ENCODE peak calls at places on chromosomes 16 and 17, in four cellular contexts. I is A549, F is IMR-90, Q is stomach. X is an unnamed sample.

GRCh38 chr16:73054732-73055481 is 7.0 kb upstream of the ZFHX3 start:
- DNase-seq in F (peak), I (peak), Q (no peak), X (no peak)

GRCh38 chr17:6498356-6498755 is 54.1 kb downstream of the PIMREG start:
- DNase-seq in F (no peak), I (no peak), Q (no peak), X (no peak)

GRCh38 chr17:4256952-4257351 is 6.8 kb downstream of the ANKFY1 start:
- DNase-seq in I (no peak), Q (no peak), F (no peak), X (no peak)

GRCh38 chr16:19522369-19523159 is 666 bp upstream of the GDE1 start:
- DNase-seq in I (no peak), F (no peak), Q (no peak), X (no peak)

GRCh38 chr16:66133641-66134402 is 232.7 kb upstream of the CDH5 start:
- DNase-seq in F (peak), I (no peak), Q (no peak), X (no peak)

GRCh38 chr16:88938119-88938932 is 38.7 kb downstream of the CBFA2T3 start:
- DNase-seq in I (no peak), Q (no peak), F (no peak), X (no peak)

GRCh38 chr16:63998-64913 is 8.2 kb downstream of the RHBDF1 start:
- DNase-seq in F (no peak), Q (peak), I (no peak), X (no peak)

GRCh38 chr16:84922351-84923135 is 88.8 kb downstream of the ZDHHC7 start:
- DNase-seq in I (no peak), F (peak), Q (peak), X (peak)

GRCh38 chr17:29238133-29238850 is 8.4 kb upstream of the CRYBA1 start:
- DNase-seq in Q (no peak), F (peak), I (no peak), X (no peak)

GRCh38 chr17:64126918-64127317 is 3.0 kb downstream of the ERN1 start:
- DNase-seq in Q (no peak), I (no peak), F (peak), X (no peak)

GRCh38 chr17:57894848-57895247 is 45.0 kb upstream of the MRPS23 start:
- DNase-seq in F (no peak), I (no peak), Q (no peak), X (no peak)

GRCh38 chr17:6523809-6524355 is 32.5 kb downstream of the PITPNM3 start:
- DNase-seq in Q (no peak), F (no peak), I (no peak), X (no peak)

GRCh38 chr17:61464121-61464905 is 12.1 kb downstream of the TBX4 start:
- DNase-seq in Q (no peak), F (no peak), I (no peak), X (no peak)

GRCh38 chr17:80498242-80498919 is 22.0 kb upstream of the NPTX1 start:
- DNase-seq in Q (no peak), I (no peak), F (peak), X (peak)

GRCh38 chr16:68993885-68994284 is 111.6 kb upstream of the HAS3 start:
- DNase-seq in Q (no peak), F (peak), I (peak), X (no peak)

GRCh38 chr17:35448214-35448898 is at the start of gene SLFN13:
- DNase-seq in Q (peak), I (peak), F (peak), X (peak)

GRCh38 chr17:44326867-44327444 is 2.3 kb upstream of the SLC25A39 start:
- DNase-seq in F (peak), Q (peak), I (peak), X (peak)

GRCh38 chr17:9484789-9485188 is 90.8 kb downstream of the STX8 start:
- DNase-seq in F (peak), Q (no peak), I (no peak), X (no peak)

GRCh38 chr16:72995151-72995881 is 52.6 kb downstream of the ZFHX3 start:
- DNase-seq in I (peak), F (no peak), Q (no peak), X (peak)

GRCh38 chr17:55453836-55454557 is 32.4 kb upstream of the MMD start:
- DNase-seq in F (no peak), Q (no peak), I (no peak), X (no peak)

GRCh38 chr17:73228748-73229236 is 32.9 kb downstream of the CPSF4L start:
- DNase-seq in I (peak), F (peak), Q (peak), X (peak)

GRCh38 chr16:81451753-81452680 is 7.4 kb downstream of the CMIP start:
- DNase-seq in I (no peak), Q (no peak), F (peak), X (peak)

GRCh38 chr17:79970576-79971068 is 65.0 kb downstream of the TBC1D16 start:
- DNase-seq in Q (peak), F (peak), I (peak), X (peak)

GRCh38 chr17:37483311-37484039 is 6.2 kb upstream of the DUSP14 start:
- DNase-seq in F (peak), I (peak), Q (no peak), X (peak)

GRCh38 chr17:48723555-48724239 is 712 bp downstream of the PRAC2 start:
- DNase-seq in Q (no peak), I (no peak), F (no peak), X (peak)

GRCh38 chr16:19757026-19757425 is 39.0 kb downstream of the IQCK start:
- DNase-seq in Q (no peak), I (no peak), F (peak), X (no peak)

GRCh38 chr17:35373984-35374765 is 754 bp upstream of the SLFN11 start:
- DNase-seq in Q (peak), I (peak), F (peak), X (peak)

GRCh38 chr16:3998793-3999478 is 117.3 kb downstream of the ADCY9 start:
- DNase-seq in Q (no peak), F (peak), I (peak), X (no peak)

GRCh38 chr17:245020-245419 is 63.6 kb upstream of the DOC2B start:
- DNase-seq in I (no peak), F (no peak), Q (no peak), X (peak)

GRCh38 chr16:14302031-14302398 is 230.9 kb downstream of the MRTFB start:
- DNase-seq in F (peak), Q (peak), I (peak), X (peak)

GRCh38 chr17:72614871-72615626 is 477.4 kb downstream of the SLC39A11 start:
- DNase-seq in I (peak), Q (peak), F (peak), X (peak)

GRCh38 chr16:31242197-31242596 is 17.6 kb upstream of the ITGAM start:
- DNase-seq in I (no peak), Q (no peak), F (peak), X (no peak)

GRCh38 chr16:4097826-4098240 is 18.4 kb downstream of the ADCY9 start:
- DNase-seq in Q (no peak), I (peak), F (peak), X (no peak)

GRCh38 chr17:17837966-17838962 is 1.5 kb upstream of the SREBF1 start:
- DNase-seq in I (peak), F (peak), Q (no peak), X (peak)

GRCh38 chr16:74871608-74872007 is 97.0 kb upstream of the FA2H start:
- DNase-seq in Q (no peak), F (no peak), I (no peak), X (no peak)

GRCh38 chr17:58333396-58334207 is 5.0 kb upstream of the TSPOAP1 start:
- DNase-seq in F (no peak), Q (no peak), I (no peak), X (no peak)

GRCh38 chr16:8108991-8109509 is 481.3 kb downstream of the TMEM114 start:
- DNase-seq in Q (no peak), I (peak), F (no peak), X (no peak)

GRCh38 chr17:75587718-75588545 is at the start of gene MYO15B:
- DNase-seq in I (no peak), F (no peak), Q (peak), X (peak)

GRCh38 chr17:75589017-75589918 is 1.7 kb downstream of the MYO15B start:
- DNase-seq in Q (peak), F (peak), I (peak), X (peak)

GRCh38 chr17:75590314-75590761 is 2.7 kb downstream of the MYO15B start:
- DNase-seq in I (no peak), F (no peak), Q (no peak), X (no peak)

GRCh38 chr17:75589919-75590303 is 2.3 kb downstream of the MYO15B start:
- DNase-seq in Q (no peak), I (no peak), F (no peak), X (peak)

GRCh38 chr17:75588546-75589016 is 981 bp downstream of the MYO15B start:
- DNase-seq in Q (peak), F (no peak), I (no peak), X (peak)
- TF ChIP-seq POLR2A in Q (no peak), F (no peak), I (no peak), X (no peak)

GRCh38 chr16:2835638-2836493 is 5.8 kb downstream of the ZG16B start:
- DNase-seq in F (peak), Q (peak), I (peak), X (peak)
- H3K27ac ChIP-seq in F (peak), Q (peak), I (peak), X (peak)

DNA sequence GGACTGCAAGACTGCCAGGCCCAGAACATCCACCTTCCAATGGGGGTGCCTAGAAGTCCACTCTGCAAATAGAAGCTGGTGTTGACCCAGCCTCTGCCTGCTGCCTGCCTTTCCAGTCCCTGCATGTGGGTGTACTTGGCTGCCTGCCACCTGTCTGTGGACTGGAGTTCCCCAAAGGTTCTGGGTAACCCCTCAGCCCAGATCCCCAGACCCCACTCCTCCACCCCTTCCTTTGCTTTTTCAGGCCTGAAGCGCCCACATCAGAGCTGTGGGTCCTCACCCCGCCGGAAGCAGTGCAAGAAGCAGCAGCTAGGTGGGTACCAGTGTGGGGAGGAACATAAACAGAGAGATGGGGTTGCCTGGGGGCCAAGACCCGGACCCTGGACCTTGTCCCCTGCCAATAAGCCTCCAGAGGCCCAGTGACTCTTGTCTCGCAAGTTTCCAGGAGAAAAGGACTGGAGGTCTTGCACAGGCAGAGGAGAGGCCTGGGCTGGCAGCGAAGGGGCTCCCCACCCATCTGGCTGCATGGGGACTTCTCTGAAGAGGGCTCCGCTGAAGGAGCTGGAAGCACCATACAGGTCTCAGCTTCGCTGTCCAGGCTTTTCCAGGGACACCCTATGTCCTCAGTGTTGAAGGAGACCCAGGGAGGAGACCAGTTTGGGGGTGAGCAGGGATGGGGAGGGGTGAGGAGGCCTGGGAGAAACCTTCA is 34.3 kb downstream of the NLRC5 start:
- DNase-seq in F (no peak), I (no peak), Q (no peak), X (no peak)
- TF ChIP-seq POLR2A in F (no peak), I (no peak), Q (no peak), X (no peak)

DNA sequence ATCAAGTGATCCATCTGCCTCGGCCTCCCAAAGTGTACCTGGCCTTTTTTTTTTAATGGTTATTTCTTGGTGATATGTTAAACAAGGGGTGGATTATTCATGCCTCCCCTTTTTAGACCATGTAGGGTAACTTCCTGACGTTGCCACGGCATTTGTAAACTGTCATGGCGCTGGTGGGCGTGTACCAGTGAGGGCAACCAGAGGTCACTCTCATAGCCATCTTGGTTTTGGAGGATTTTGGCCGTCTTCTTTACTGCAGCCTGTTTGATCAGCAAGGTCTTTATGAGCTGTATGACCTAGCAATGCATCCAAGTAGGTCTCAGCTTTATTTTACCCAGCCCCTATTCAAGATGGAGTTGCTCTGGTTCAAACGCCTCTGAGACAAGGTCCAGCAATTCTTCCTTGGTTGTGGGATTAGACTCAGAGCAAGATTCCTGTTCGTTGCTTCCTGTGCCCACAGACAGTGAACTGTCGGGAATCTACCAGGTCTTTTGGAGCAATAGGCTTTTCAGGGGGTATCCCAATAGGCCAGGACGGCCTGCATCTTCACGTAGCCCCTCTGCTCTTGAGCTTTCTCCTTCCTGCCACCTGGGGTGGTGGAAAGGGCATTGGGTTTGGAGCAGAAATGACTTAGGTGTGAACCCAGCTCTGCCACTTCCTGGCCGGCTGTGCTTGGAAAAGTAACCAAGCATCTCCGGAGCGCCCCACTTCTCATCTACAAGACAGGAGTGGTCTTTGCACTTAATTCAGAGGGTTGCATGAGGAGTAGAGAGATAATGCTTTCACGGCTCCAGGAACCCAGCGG is 52.9 kb upstream of the SEC14L1 start:
- DNase-seq in Q (no peak), F (no peak), I (no peak), X (no peak)
- H3K27ac ChIP-seq in Q (peak), F (peak), I (peak), X (peak)

DNA sequence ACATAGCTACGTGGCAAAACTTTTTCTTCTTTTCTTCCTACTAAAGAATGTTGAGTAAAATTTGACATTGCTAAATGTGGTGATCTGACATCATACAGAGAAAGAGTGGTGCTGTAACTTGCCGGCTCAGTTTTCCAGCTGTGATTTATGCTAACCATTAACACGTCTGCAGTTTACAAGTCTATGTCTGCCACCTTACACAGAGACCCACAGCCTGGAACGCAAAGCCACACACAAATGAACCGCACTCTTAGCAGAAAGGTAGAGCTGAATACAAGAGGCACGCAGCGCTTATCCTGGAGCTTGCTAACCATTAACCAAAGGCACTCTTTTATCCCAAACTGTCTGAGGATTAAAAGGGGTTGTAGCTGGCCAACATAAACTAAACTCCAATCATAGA is 31.9 kb downstream of the CACNG1 start:
- DNase-seq in I (no peak), F (no peak), Q (no peak), X (no peak)
- TF ChIP-seq POLR2A in I (no peak), F (no peak), Q (no peak), X (no peak)

DNA sequence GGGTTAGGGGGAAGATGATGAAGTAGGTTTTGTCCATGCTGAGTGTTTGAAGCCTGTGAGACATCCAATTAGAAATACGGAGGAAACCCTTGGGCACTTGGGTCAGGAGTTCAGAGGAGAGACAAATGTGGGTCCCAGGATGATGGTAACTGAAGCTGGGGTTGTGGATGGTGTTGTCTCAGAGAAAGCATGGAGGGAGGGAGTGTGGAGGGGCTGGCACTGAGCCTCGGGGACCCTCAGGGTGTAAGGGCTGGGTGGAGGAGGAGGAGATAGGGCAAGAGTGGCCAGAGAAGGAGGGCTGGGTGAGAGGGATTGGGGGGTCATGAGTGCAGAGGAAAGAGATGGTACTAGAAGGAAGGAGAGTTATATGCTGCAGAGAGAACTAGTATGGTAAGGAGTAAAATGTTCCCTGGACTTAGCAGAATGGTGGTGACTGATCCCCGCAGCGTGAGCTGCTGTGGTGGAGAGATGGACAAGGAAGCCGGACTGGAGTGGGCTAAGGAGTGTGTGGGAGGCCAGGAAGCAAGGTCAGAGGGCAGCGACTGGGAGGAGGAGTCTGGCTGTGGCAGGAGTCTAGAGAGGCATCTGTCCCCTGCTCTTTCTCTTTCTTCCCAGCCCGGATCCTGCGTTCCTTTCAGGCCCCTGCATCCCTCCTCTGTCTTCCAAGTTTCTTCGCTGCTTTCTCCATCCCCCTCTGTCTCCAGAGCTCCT is 3.8 kb upstream of the COL1A1 start:
- DNase-seq in Q (no peak), F (peak), I (no peak), X (peak)
- H3K27ac ChIP-seq in Q (peak), F (peak), I (no peak), X (peak)

DNA sequence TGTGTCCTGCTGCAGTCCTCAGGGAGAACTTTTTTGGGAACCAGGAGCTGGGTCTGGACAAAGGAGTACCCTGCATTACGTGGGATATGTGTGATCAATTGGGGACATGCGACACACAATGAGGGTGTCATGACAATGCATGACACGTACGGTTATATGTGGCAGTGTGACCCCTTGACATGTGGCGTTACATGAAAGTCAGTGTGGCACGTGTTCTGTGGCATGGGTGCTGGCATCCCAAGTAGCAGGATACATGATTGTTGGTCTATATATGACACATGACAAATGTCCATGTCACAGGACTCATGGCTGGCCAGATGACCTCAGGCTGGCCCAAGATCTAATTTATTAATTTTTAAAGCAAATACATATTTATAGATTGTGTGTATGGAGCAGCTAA is 9.7 kb upstream of the CPNE2 start:
- DNase-seq in I (no peak), Q (no peak), F (no peak), X (no peak)
- TF ChIP-seq POLR2A in I (no peak), Q (no peak), F (no peak), X (no peak)

X was measured in transverse colon.